ENCODE peak calls at places on chromosomes 13 and 19, in seven cellular contexts. One of them, this sample, is unnamed. For H3K36me3 and H3K27me3, the result is how much of the 10 kb centered on the place peaks cover.

GRCh38 chr13:98549728-98550317 is 27.1 kb downstream of the STK24 start:
- DNase-seq in GM23248: peak
- DNase-seq in DND-41: no peak
- DNase-seq in hepatocyte: no peak
- DNase-seq in right atrium auricular region: no peak
- DNase-seq in fibroblast of lung: peak
- DNase-seq in mammary epithelial cell: peak
- DNase-seq in this sample: no peak

GRCh38 chr19:12450817-12451216 is 10.0 kb upstream of the ZNF443 start:
- DNase-seq in GM23248: no peak
- DNase-seq in DND-41: peak
- DNase-seq in hepatocyte: no peak
- DNase-seq in right atrium auricular region: no peak
- DNase-seq in fibroblast of lung: no peak
- DNase-seq in mammary epithelial cell: peak
- DNase-seq in this sample: peak

GRCh38 chr13:108200781-108201398 is 14.4 kb downstream of the LIG4 start:
- DNase-seq in GM23248: peak
- DNase-seq in DND-41: no peak
- DNase-seq in hepatocyte: no peak
- DNase-seq in right atrium auricular region: no peak
- DNase-seq in fibroblast of lung: peak
- DNase-seq in mammary epithelial cell: peak
- DNase-seq in this sample: no peak

GRCh38 chr19:11377237-11377636 is 2.8 kb downstream of the SWSAP1 start:
- DNase-seq in GM23248: peak
- DNase-seq in DND-41: peak
- DNase-seq in hepatocyte: peak
- DNase-seq in right atrium auricular region: no peak
- DNase-seq in fibroblast of lung: peak
- DNase-seq in mammary epithelial cell: peak
- DNase-seq in this sample: peak

GRCh38 chr19:15291089-15291488 is 41.2 kb downstream of the BRD4 start:
- DNase-seq in GM23248: peak
- DNase-seq in DND-41: no peak
- DNase-seq in hepatocyte: no peak
- DNase-seq in right atrium auricular region: no peak
- DNase-seq in fibroblast of lung: peak
- DNase-seq in mammary epithelial cell: peak
- DNase-seq in this sample: no peak

GRCh38 chr13:48009298-48009697 is 8.2 kb upstream of the SUCLA2 start:
- DNase-seq in GM23248: peak
- DNase-seq in DND-41: no peak
- DNase-seq in hepatocyte: no peak
- DNase-seq in right atrium auricular region: no peak
- DNase-seq in fibroblast of lung: peak
- DNase-seq in mammary epithelial cell: peak
- DNase-seq in this sample: peak

GRCh38 chr19:15280048-15280725 is 47.9 kb upstream of the EPHX3 start:
- DNase-seq in GM23248: peak
- DNase-seq in DND-41: no peak
- DNase-seq in hepatocyte: no peak
- DNase-seq in right atrium auricular region: peak
- DNase-seq in fibroblast of lung: no peak
- DNase-seq in mammary epithelial cell: no peak
- DNase-seq in this sample: peak

GRCh38 chr19:50721441-50722137 is 1.6 kb upstream of the CLEC11A start:
- DNase-seq in GM23248: peak
- DNase-seq in DND-41: no peak
- DNase-seq in hepatocyte: no peak
- DNase-seq in right atrium auricular region: no peak
- DNase-seq in fibroblast of lung: no peak
- DNase-seq in mammary epithelial cell: no peak
- DNase-seq in this sample: peak

GRCh38 chr13:99087954-99088491 is 110.2 kb upstream of the DOCK9 start:
- DNase-seq in GM23248: no peak
- DNase-seq in DND-41: peak
- DNase-seq in hepatocyte: peak
- DNase-seq in right atrium auricular region: no peak
- DNase-seq in fibroblast of lung: no peak
- DNase-seq in mammary epithelial cell: no peak
- DNase-seq in this sample: no peak

GRCh38 chr13:97125810-97126738 is 96.1 kb upstream of the MBNL2 start:
- DNase-seq in GM23248: peak
- DNase-seq in DND-41: no peak
- DNase-seq in hepatocyte: peak
- DNase-seq in right atrium auricular region: no peak
- DNase-seq in fibroblast of lung: peak
- DNase-seq in mammary epithelial cell: peak
- DNase-seq in this sample: peak

DNA sequence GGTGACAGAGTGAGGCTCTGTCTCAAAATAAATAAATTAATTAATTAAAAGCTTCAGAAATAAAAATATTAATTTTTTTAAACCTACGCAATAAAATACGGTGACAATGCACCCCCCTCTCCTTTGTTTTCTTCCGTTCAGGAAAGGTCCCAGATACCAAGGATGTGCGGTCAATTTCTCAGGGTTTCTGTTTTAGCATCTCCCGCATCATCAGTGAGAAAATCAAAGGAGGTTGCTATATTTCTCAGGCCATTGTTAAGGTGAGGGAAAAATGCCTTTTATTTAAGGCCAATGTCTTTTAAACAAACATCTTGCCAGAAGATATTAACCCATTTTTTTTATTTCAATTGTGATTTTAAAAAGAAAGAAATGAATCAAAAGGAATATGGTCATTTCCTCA is 111.7 kb downstream of the INSR start:
- DNase-seq in GM23248: no peak
- DNase-seq in DND-41: no peak
- DNase-seq in hepatocyte: no peak
- DNase-seq in right atrium auricular region: no peak
- DNase-seq in fibroblast of lung: no peak
- DNase-seq in mammary epithelial cell: no peak
- DNase-seq in this sample: no peak
- H3K4me3 ChIP-seq in GM23248: peak
- H3K4me3 ChIP-seq in DND-41: no peak
- H3K4me3 ChIP-seq in hepatocyte: no peak
- H3K4me3 ChIP-seq in right atrium auricular region: no peak
- H3K4me3 ChIP-seq in fibroblast of lung: no peak
- H3K4me3 ChIP-seq in mammary epithelial cell: no peak
- H3K4me3 ChIP-seq in this sample: no peak

GRCh38 chr13:50589651-50590054 is 253.8 kb downstream of the DLEU7 start:
- DNase-seq in GM23248: peak
- DNase-seq in DND-41: no peak
- DNase-seq in hepatocyte: peak
- DNase-seq in right atrium auricular region: no peak
- DNase-seq in fibroblast of lung: peak
- DNase-seq in mammary epithelial cell: peak
- DNase-seq in this sample: peak

GRCh38 chr13:50589139-50589538 is 254.4 kb downstream of the DLEU7 start:
- DNase-seq in GM23248: peak
- DNase-seq in DND-41: peak
- DNase-seq in hepatocyte: peak
- DNase-seq in right atrium auricular region: no peak
- DNase-seq in fibroblast of lung: peak
- DNase-seq in mammary epithelial cell: peak
- DNase-seq in this sample: peak

GRCh38 chr13:50593228-50593627 is 250.3 kb downstream of the DLEU7 start:
- DNase-seq in GM23248: no peak
- DNase-seq in DND-41: no peak
- DNase-seq in hepatocyte: no peak
- DNase-seq in right atrium auricular region: no peak
- DNase-seq in fibroblast of lung: peak
- DNase-seq in mammary epithelial cell: no peak
- DNase-seq in this sample: no peak

GRCh38 chr13:50594276-50594970 is 249.1 kb downstream of the DLEU7 start:
- DNase-seq in GM23248: no peak
- DNase-seq in DND-41: peak
- DNase-seq in hepatocyte: no peak
- DNase-seq in right atrium auricular region: no peak
- DNase-seq in fibroblast of lung: no peak
- DNase-seq in mammary epithelial cell: no peak
- DNase-seq in this sample: no peak

GRCh38 chr13:50592412-50593145 is 250.9 kb downstream of the DLEU7 start:
- DNase-seq in GM23248: peak
- DNase-seq in DND-41: no peak
- DNase-seq in hepatocyte: no peak
- DNase-seq in right atrium auricular region: no peak
- DNase-seq in fibroblast of lung: peak
- DNase-seq in mammary epithelial cell: peak
- DNase-seq in this sample: no peak
- H3K36me3 ChIP-seq in GM23248: under half
- H3K36me3 ChIP-seq in DND-41: under half
- H3K36me3 ChIP-seq in hepatocyte: under half
- H3K36me3 ChIP-seq in right atrium auricular region: under half
- H3K36me3 ChIP-seq in fibroblast of lung: under half
- H3K36me3 ChIP-seq in mammary epithelial cell: under half
- H3K36me3 ChIP-seq in this sample: under half

DNA sequence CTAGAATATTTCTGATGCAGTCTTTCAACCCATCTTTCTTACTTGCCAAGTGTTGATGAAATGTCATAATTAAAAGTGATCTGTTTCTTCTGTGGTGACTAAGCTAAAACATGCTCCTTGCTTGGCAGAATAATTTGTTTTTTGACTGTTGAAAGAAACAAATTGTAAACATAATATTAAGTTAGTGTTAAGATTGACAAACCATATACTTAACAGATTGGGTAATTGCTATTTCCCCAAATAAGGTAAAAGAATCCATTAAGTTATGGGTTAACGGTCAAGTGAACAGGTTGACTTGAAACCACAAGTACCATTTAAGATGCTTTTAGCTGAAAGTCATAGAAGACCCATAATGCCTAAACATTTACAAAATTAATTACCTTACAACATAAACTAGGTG is 62.9 kb downstream of the TEX26 start:
- DNase-seq in GM23248: no peak
- DNase-seq in DND-41: no peak
- DNase-seq in hepatocyte: no peak
- DNase-seq in right atrium auricular region: no peak
- DNase-seq in fibroblast of lung: no peak
- DNase-seq in mammary epithelial cell: no peak
- DNase-seq in this sample: no peak
- H3K27me3 ChIP-seq in GM23248: under half
- H3K27me3 ChIP-seq in DND-41: under half
- H3K27me3 ChIP-seq in hepatocyte: under half
- H3K27me3 ChIP-seq in right atrium auricular region: under half
- H3K27me3 ChIP-seq in fibroblast of lung: under half
- H3K27me3 ChIP-seq in mammary epithelial cell: under half
- H3K27me3 ChIP-seq in this sample: under half

GRCh38 chr19:3365093-3365446 is 1.3 kb upstream of the NFIC start:
- DNase-seq in GM23248: no peak
- DNase-seq in DND-41: no peak
- DNase-seq in hepatocyte: no peak
- DNase-seq in right atrium auricular region: no peak
- DNase-seq in fibroblast of lung: no peak
- DNase-seq in mammary epithelial cell: no peak
- DNase-seq in this sample: no peak
- H3K4me3 ChIP-seq in GM23248: peak
- H3K4me3 ChIP-seq in DND-41: no peak
- H3K4me3 ChIP-seq in hepatocyte: no peak
- H3K4me3 ChIP-seq in right atrium auricular region: no peak
- H3K4me3 ChIP-seq in fibroblast of lung: no peak
- H3K4me3 ChIP-seq in mammary epithelial cell: no peak
- H3K4me3 ChIP-seq in this sample: no peak

GRCh38 chr13:55606045-55606665 is 1534.6 kb upstream of the PRR20A start:
- DNase-seq in GM23248: no peak
- DNase-seq in DND-41: no peak
- DNase-seq in hepatocyte: no peak
- DNase-seq in right atrium auricular region: no peak
- DNase-seq in fibroblast of lung: no peak
- DNase-seq in mammary epithelial cell: no peak
- DNase-seq in this sample: no peak
- H3K36me3 ChIP-seq in GM23248: under half
- H3K36me3 ChIP-seq in DND-41: under half
- H3K36me3 ChIP-seq in hepatocyte: under half
- H3K36me3 ChIP-seq in right atrium auricular region: under half
- H3K36me3 ChIP-seq in fibroblast of lung: under half
- H3K36me3 ChIP-seq in mammary epithelial cell: under half
- H3K36me3 ChIP-seq in this sample: under half

DNA sequence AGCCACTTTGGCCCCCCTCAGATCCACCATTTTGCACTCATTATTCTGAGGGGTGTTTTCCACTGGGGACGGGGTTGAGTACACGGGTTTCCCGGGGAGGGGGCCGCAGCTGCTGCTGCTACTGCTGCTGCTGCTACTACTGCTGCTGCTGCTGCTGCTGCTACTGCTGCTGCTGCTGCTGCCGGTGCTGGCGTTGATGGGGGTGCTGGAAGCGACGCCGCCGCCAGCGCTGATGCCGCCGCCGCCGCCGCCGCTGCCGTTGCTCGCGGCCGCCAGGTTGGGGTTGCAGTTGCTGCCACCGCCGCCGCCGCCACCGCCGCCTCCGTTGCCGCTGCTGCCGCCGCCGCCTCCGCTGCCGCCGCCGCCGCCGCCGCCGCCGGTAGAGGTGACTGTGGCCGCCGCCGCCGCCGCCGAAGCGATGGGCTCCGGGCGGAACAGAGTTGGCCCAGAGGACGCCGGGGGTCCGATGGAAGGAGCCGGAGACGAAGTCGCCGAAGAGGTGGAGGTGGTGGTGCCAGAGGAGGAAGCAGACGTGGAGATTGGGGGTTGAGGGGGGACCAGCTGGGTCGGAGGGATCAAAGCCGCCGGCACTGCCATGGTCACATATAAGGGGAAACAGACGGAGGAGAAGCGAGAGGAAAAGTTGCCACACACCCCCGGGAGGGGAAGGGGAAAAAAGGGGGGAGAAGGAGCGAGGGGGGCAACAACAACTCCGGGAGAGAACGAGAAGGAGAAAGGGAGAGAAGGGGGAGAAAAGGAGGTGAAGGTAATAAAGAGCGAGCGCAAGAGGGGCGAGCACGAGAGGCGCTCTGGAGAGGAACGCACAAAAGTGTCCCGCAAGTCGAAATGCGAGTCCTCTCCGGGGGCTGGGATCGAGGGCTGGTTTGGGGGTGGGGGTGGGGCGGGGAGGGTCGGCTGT is 572 bp downstream of the DACH1 start:
- DNase-seq in GM23248: peak
- DNase-seq in DND-41: peak
- DNase-seq in hepatocyte: peak
- DNase-seq in right atrium auricular region: no peak
- DNase-seq in fibroblast of lung: peak
- DNase-seq in mammary epithelial cell: peak
- DNase-seq in this sample: no peak
- H3K27me3 ChIP-seq in GM23248: under half
- H3K27me3 ChIP-seq in DND-41: under half
- H3K27me3 ChIP-seq in hepatocyte: half or more
- H3K27me3 ChIP-seq in right atrium auricular region: under half
- H3K27me3 ChIP-seq in fibroblast of lung: under half
- H3K27me3 ChIP-seq in mammary epithelial cell: under half
- H3K27me3 ChIP-seq in this sample: half or more

GRCh38 chr19:33905473-33905936 is 108.8 kb downstream of the KCTD15 start:
- DNase-seq in GM23248: no peak
- DNase-seq in DND-41: no peak
- DNase-seq in hepatocyte: peak
- DNase-seq in right atrium auricular region: no peak
- DNase-seq in fibroblast of lung: peak
- DNase-seq in mammary epithelial cell: peak
- DNase-seq in this sample: no peak
- H3K4me3 ChIP-seq in GM23248: peak
- H3K4me3 ChIP-seq in DND-41: no peak
- H3K4me3 ChIP-seq in hepatocyte: peak
- H3K4me3 ChIP-seq in right atrium auricular region: peak
- H3K4me3 ChIP-seq in fibroblast of lung: no peak
- H3K4me3 ChIP-seq in mammary epithelial cell: peak
- H3K4me3 ChIP-seq in this sample: no peak

GRCh38 chr19:4090351-4091220 is 23.9 kb upstream of the ZBTB7A start:
- DNase-seq in GM23248: no peak
- DNase-seq in DND-41: no peak
- DNase-seq in hepatocyte: no peak
- DNase-seq in right atrium auricular region: no peak
- DNase-seq in fibroblast of lung: no peak
- DNase-seq in mammary epithelial cell: no peak
- DNase-seq in this sample: no peak
- H3K36me3 ChIP-seq in GM23248: under half
- H3K36me3 ChIP-seq in DND-41: half or more
- H3K36me3 ChIP-seq in hepatocyte: under half
- H3K36me3 ChIP-seq in right atrium auricular region: under half
- H3K36me3 ChIP-seq in fibroblast of lung: under half
- H3K36me3 ChIP-seq in mammary epithelial cell: under half
- H3K36me3 ChIP-seq in this sample: under half

This sample was measured in MG63.